ENCODE peak calls at places on chromosomes 12 and 14, in eight cellular contexts. One of them, this sample, is unnamed.

GRCh38 chr14:46250113-46250703 is 401.4 kb downstream of the RPL10L start:
- DNase-seq in IMR-90: no peak
- DNase-seq in lower leg skin: no peak
- DNase-seq in AG10803: no peak
- DNase-seq in RWPE2: no peak
- DNase-seq in AG04450: no peak
- DNase-seq in astrocyte of the spinal cord: peak; percentile 14
- DNase-seq in GM06990: no peak
- DNase-seq in this sample: peak; percentile 13

GRCh38 chr12:94621662-94622359 is 28.5 kb downstream of the TMCC3 start:
- DNase-seq in IMR-90: peak; percentile 47
- DNase-seq in lower leg skin: no peak
- DNase-seq in AG10803: no peak
- DNase-seq in RWPE2: peak; percentile 80
- DNase-seq in AG04450: no peak
- DNase-seq in astrocyte of the spinal cord: peak; percentile 37
- DNase-seq in GM06990: peak; percentile 74
- DNase-seq in this sample: peak; percentile 59

GRCh38 chr12:109996483-109996853 is 300 bp upstream of the GIT2 start:
- DNase-seq in IMR-90: no peak
- DNase-seq in lower leg skin: no peak
- DNase-seq in AG10803: no peak
- DNase-seq in RWPE2: no peak
- DNase-seq in AG04450: no peak
- DNase-seq in astrocyte of the spinal cord: no peak
- DNase-seq in GM06990: no peak
- DNase-seq in this sample: no peak

GRCh38 chr12:53053223-53054111 is 3.6 kb downstream of the TNS2 start:
- DNase-seq in IMR-90: no peak
- DNase-seq in lower leg skin: no peak
- DNase-seq in AG10803: no peak
- DNase-seq in RWPE2: no peak
- DNase-seq in AG04450: no peak
- DNase-seq in astrocyte of the spinal cord: no peak
- DNase-seq in GM06990: no peak
- DNase-seq in this sample: no peak

GRCh38 chr12:2813573-2814185 is 1.2 kb downstream of the ITFG2 start:
- DNase-seq in IMR-90: peak; percentile 69
- DNase-seq in lower leg skin: peak; percentile 34
- DNase-seq in AG10803: peak; percentile 73
- DNase-seq in RWPE2: no peak
- DNase-seq in AG04450: no peak
- DNase-seq in astrocyte of the spinal cord: peak; percentile 67
- DNase-seq in GM06990: no peak
- DNase-seq in this sample: peak; percentile 79

GRCh38 chr12:18296909-18297280 is 35.6 kb downstream of the PIK3C2G start:
- DNase-seq in IMR-90: no peak
- DNase-seq in lower leg skin: no peak
- DNase-seq in AG10803: no peak
- DNase-seq in RWPE2: no peak
- DNase-seq in AG04450: no peak
- DNase-seq in astrocyte of the spinal cord: no peak
- DNase-seq in GM06990: no peak
- DNase-seq in this sample: no peak

GRCh38 chr12:19480459-19480858 is 41.2 kb downstream of the AEBP2 start:
- DNase-seq in IMR-90: no peak
- DNase-seq in lower leg skin: no peak
- DNase-seq in AG10803: no peak
- DNase-seq in RWPE2: no peak
- DNase-seq in AG04450: no peak
- DNase-seq in astrocyte of the spinal cord: no peak
- DNase-seq in GM06990: no peak
- DNase-seq in this sample: no peak

GRCh38 chr14:99158646-99159165 is 113.3 kb downstream of the BCL11B start:
- DNase-seq in IMR-90: no peak
- DNase-seq in lower leg skin: no peak
- DNase-seq in AG10803: no peak
- DNase-seq in RWPE2: peak; percentile 45
- DNase-seq in AG04450: no peak
- DNase-seq in astrocyte of the spinal cord: no peak
- DNase-seq in GM06990: no peak
- DNase-seq in this sample: no peak

GRCh38 chr14:23294734-23295561 is 7.7 kb downstream of the PPP1R3E start:
- DNase-seq in IMR-90: peak; percentile 51
- DNase-seq in lower leg skin: no peak
- DNase-seq in AG10803: peak; percentile 55
- DNase-seq in RWPE2: no peak
- DNase-seq in AG04450: no peak
- DNase-seq in astrocyte of the spinal cord: peak; percentile 50
- DNase-seq in GM06990: no peak
- DNase-seq in this sample: peak; percentile 62

GRCh38 chr12:51389302-51389999 is 1.8 kb downstream of the GALNT6 start:
- DNase-seq in IMR-90: peak; percentile 93
- DNase-seq in lower leg skin: no peak
- DNase-seq in AG10803: no peak
- DNase-seq in RWPE2: no peak
- DNase-seq in AG04450: peak; percentile 79
- DNase-seq in astrocyte of the spinal cord: no peak
- DNase-seq in GM06990: peak; percentile 24
- DNase-seq in this sample: no peak

GRCh38 chr12:41769810-41770209 is 374.9 kb downstream of the GXYLT1 start:
- DNase-seq in IMR-90: no peak
- DNase-seq in lower leg skin: no peak
- DNase-seq in AG10803: no peak
- DNase-seq in RWPE2: no peak
- DNase-seq in AG04450: no peak
- DNase-seq in astrocyte of the spinal cord: no peak
- DNase-seq in GM06990: peak; percentile 13
- DNase-seq in this sample: no peak

GRCh38 chr14:34649344-34649743 is 19.4 kb upstream of the SNX6 start:
- DNase-seq in IMR-90: peak; percentile 97
- DNase-seq in lower leg skin: no peak
- DNase-seq in AG10803: peak; percentile 85
- DNase-seq in RWPE2: no peak
- DNase-seq in AG04450: peak; percentile 81
- DNase-seq in astrocyte of the spinal cord: peak; percentile 92
- DNase-seq in GM06990: no peak
- DNase-seq in this sample: peak; percentile 95

GRCh38 chr12:92707926-92708325 is 5.1 kb downstream of the PLEKHG7 start:
- DNase-seq in IMR-90: no peak
- DNase-seq in lower leg skin: no peak
- DNase-seq in AG10803: no peak
- DNase-seq in RWPE2: no peak
- DNase-seq in AG04450: no peak
- DNase-seq in astrocyte of the spinal cord: no peak
- DNase-seq in GM06990: no peak
- DNase-seq in this sample: no peak

GRCh38 chr12:30989754-30990153 is 63.2 kb downstream of the TSPAN11 start:
- DNase-seq in IMR-90: no peak
- DNase-seq in lower leg skin: no peak
- DNase-seq in AG10803: no peak
- DNase-seq in RWPE2: no peak
- DNase-seq in AG04450: no peak
- DNase-seq in astrocyte of the spinal cord: no peak
- DNase-seq in GM06990: peak; percentile 24
- DNase-seq in this sample: peak; percentile 10

GRCh38 chr14:59310644-59311043 is 122.2 kb downstream of the DAAM1 start:
- DNase-seq in IMR-90: no peak
- DNase-seq in lower leg skin: no peak
- DNase-seq in AG10803: no peak
- DNase-seq in RWPE2: no peak
- DNase-seq in AG04450: no peak
- DNase-seq in astrocyte of the spinal cord: peak; percentile 40
- DNase-seq in GM06990: no peak
- DNase-seq in this sample: peak; percentile 72

GRCh38 chr12:113276306-113276705 is 55.0 kb downstream of the TPCN1 start:
- DNase-seq in IMR-90: peak; percentile 13
- DNase-seq in lower leg skin: no peak
- DNase-seq in AG10803: no peak
- DNase-seq in RWPE2: no peak
- DNase-seq in AG04450: no peak
- DNase-seq in astrocyte of the spinal cord: no peak
- DNase-seq in GM06990: no peak
- DNase-seq in this sample: peak; percentile 47

GRCh38 chr12:56932146-56932545 is 2.1 kb downstream of the SDR9C7 start:
- DNase-seq in IMR-90: no peak
- DNase-seq in lower leg skin: no peak
- DNase-seq in AG10803: no peak
- DNase-seq in RWPE2: no peak
- DNase-seq in AG04450: no peak
- DNase-seq in astrocyte of the spinal cord: no peak
- DNase-seq in GM06990: no peak
- DNase-seq in this sample: no peak

GRCh38 chr14:80388980-80389711 is 177.8 kb upstream of the DIO2 start:
- DNase-seq in IMR-90: peak; percentile 92
- DNase-seq in lower leg skin: no peak
- DNase-seq in AG10803: peak; percentile 94
- DNase-seq in RWPE2: no peak
- DNase-seq in AG04450: peak; percentile 76
- DNase-seq in astrocyte of the spinal cord: peak; percentile 93
- DNase-seq in GM06990: no peak
- DNase-seq in this sample: peak; percentile 86

GRCh38 chr12:107446476-107446875 is 239.1 kb upstream of the PWP1 start:
- DNase-seq in IMR-90: no peak
- DNase-seq in lower leg skin: no peak
- DNase-seq in AG10803: no peak
- DNase-seq in RWPE2: no peak
- DNase-seq in AG04450: no peak
- DNase-seq in astrocyte of the spinal cord: no peak
- DNase-seq in GM06990: no peak
- DNase-seq in this sample: no peak

GRCh38 chr12:107447336-107447735 is 238.3 kb upstream of the PWP1 start:
- DNase-seq in IMR-90: no peak
- DNase-seq in lower leg skin: peak; percentile 40
- DNase-seq in AG10803: no peak
- DNase-seq in RWPE2: no peak
- DNase-seq in AG04450: no peak
- DNase-seq in astrocyte of the spinal cord: no peak
- DNase-seq in GM06990: no peak
- DNase-seq in this sample: no peak

GRCh38 chr12:107450541-107450940 is 235.1 kb upstream of the PWP1 start:
- DNase-seq in IMR-90: no peak
- DNase-seq in lower leg skin: no peak
- DNase-seq in AG10803: no peak
- DNase-seq in RWPE2: no peak
- DNase-seq in AG04450: no peak
- DNase-seq in astrocyte of the spinal cord: no peak
- DNase-seq in GM06990: no peak
- DNase-seq in this sample: no peak

GRCh38 chr12:107449891-107450290 is 235.7 kb upstream of the PWP1 start:
- DNase-seq in IMR-90: peak; percentile 54
- DNase-seq in lower leg skin: no peak
- DNase-seq in AG10803: peak; percentile 17
- DNase-seq in RWPE2: no peak
- DNase-seq in AG04450: no peak
- DNase-seq in astrocyte of the spinal cord: peak; percentile 33
- DNase-seq in GM06990: no peak
- DNase-seq in this sample: no peak

GRCh38 chr12:107448198-107448597 is 237.4 kb upstream of the PWP1 start:
- DNase-seq in IMR-90: peak; percentile 5
- DNase-seq in lower leg skin: no peak
- DNase-seq in AG10803: no peak
- DNase-seq in RWPE2: no peak
- DNase-seq in AG04450: no peak
- DNase-seq in astrocyte of the spinal cord: no peak
- DNase-seq in GM06990: no peak
- DNase-seq in this sample: no peak
- TF ChIP-seq CTCF in IMR-90: peak; percentile 45
- TF ChIP-seq CTCF in lower leg skin: no peak
- TF ChIP-seq CTCF in AG10803: peak; percentile 53
- TF ChIP-seq CTCF in RWPE2: peak; percentile 13
- TF ChIP-seq CTCF in AG04450: peak; percentile 58
- TF ChIP-seq CTCF in astrocyte of the spinal cord: peak; percentile 59
- TF ChIP-seq CTCF in GM06990: peak; percentile 57
- TF ChIP-seq CTCF in this sample: peak; percentile 42

GRCh38 chr14:94355191-94355794 is 32.2 kb upstream of the SERPINA6 start:
- DNase-seq in IMR-90: peak; percentile 65
- DNase-seq in lower leg skin: no peak
- DNase-seq in AG10803: peak; percentile 76
- DNase-seq in RWPE2: no peak
- DNase-seq in AG04450: peak; percentile 26
- DNase-seq in astrocyte of the spinal cord: peak; percentile 56
- DNase-seq in GM06990: peak; percentile 20
- DNase-seq in this sample: peak; percentile 56
- TF ChIP-seq CTCF in IMR-90: peak; percentile 52
- TF ChIP-seq CTCF in lower leg skin: no peak
- TF ChIP-seq CTCF in AG10803: peak; percentile 70
- TF ChIP-seq CTCF in RWPE2: peak; percentile 77
- TF ChIP-seq CTCF in AG04450: peak; percentile 70
- TF ChIP-seq CTCF in astrocyte of the spinal cord: peak; percentile 62
- TF ChIP-seq CTCF in GM06990: peak; percentile 42
- TF ChIP-seq CTCF in this sample: peak; percentile 48

DNA sequence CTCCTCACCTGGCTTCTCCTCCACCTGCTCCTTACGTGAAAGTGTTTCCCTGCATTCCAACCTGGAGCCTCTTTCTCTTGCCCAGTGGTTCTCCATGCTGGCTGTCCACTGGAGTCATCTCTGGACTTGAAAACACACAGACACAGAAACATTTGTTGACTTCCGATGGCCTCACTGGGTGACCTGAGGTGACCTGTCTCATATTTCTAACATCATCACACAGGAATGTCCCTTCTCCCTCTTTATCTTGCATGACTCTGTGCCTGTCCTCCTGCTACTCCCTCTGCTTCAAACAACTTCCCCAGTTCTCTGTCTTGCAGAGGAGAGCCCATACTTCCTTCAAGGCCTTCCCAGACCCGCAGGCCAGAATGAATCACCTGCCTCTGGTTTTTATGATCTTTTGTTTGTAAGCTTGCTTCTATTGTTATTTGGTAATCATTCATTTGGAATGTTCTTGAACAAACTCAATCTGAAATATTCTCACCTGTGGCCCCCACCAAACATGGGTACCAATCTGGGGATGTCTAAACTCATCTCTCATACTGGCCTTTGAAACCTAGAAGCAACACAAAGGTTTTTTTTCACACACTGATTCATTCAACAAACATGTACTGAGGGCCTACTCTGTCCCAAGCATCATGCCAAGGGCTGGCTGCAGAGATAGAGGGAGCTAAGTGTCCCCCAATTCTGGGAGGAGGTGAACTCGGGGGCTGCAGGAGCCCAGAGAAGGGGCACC is 9.7 kb upstream of the RIN3 start:
- DNase-seq in IMR-90: peak; percentile 70
- DNase-seq in lower leg skin: no peak
- DNase-seq in AG10803: peak; percentile 79
- DNase-seq in RWPE2: peak; percentile 88
- DNase-seq in AG04450: no peak
- DNase-seq in astrocyte of the spinal cord: peak; percentile 61
- DNase-seq in GM06990: no peak
- DNase-seq in this sample: peak; percentile 66
- TF ChIP-seq CTCF in IMR-90: no peak
- TF ChIP-seq CTCF in lower leg skin: no peak
- TF ChIP-seq CTCF in AG10803: no peak
- TF ChIP-seq CTCF in RWPE2: peak; percentile 19
- TF ChIP-seq CTCF in AG04450: no peak
- TF ChIP-seq CTCF in astrocyte of the spinal cord: no peak
- TF ChIP-seq CTCF in GM06990: no peak
- TF ChIP-seq CTCF in this sample: no peak

DNA sequence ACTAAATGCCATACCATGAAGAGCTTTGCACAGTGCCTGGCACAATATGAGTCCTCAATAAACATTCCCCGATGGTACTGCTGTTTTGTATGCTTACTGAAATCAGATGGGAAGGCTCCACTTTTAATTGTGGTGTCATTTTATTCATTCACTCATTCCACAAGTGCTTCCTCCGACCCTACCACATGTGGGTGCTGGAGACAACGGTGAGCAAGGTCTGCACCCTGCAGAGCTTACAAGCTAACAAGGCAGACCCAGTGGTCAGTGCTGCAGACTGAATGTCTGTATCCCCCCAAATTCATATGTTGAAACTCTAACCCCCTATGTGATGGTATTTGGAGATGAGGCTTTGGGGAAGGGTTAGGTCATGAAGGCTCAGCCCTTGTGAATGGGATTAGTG is 48.3 kb downstream of the RFX4 start:
- DNase-seq in IMR-90: no peak
- DNase-seq in lower leg skin: no peak
- DNase-seq in AG10803: no peak
- DNase-seq in RWPE2: no peak
- DNase-seq in AG04450: no peak
- DNase-seq in astrocyte of the spinal cord: no peak
- DNase-seq in GM06990: no peak
- DNase-seq in this sample: no peak
- TF ChIP-seq CTCF in IMR-90: no peak
- TF ChIP-seq CTCF in lower leg skin: no peak
- TF ChIP-seq CTCF in AG10803: no peak
- TF ChIP-seq CTCF in RWPE2: no peak
- TF ChIP-seq CTCF in AG04450: no peak
- TF ChIP-seq CTCF in astrocyte of the spinal cord: no peak
- TF ChIP-seq CTCF in GM06990: no peak
- TF ChIP-seq CTCF in this sample: no peak

This sample was measured in fibroblast of villous mesenchyme.